ENCODE peak calls at places on chromosomes 6 and 20, in six cellular contexts. T is C1 segment of cervical spinal cord; A is PC-3; F is naive thymus-derived CD4-positive, alpha-beta T cell; G is small intestine; Q is GM03348. U is an unnamed sample.
A peak's percentile ranks its signal among the peaks of the same experiment; 100 is the strongest.

GRCh38 chr20:25563876-25564275 is 21.5 kb downstream of the NINL start:
- DNase-seq in A (no peak), G (no peak), T (no peak), Q (no peak), F (no peak), U (no peak)

GRCh38 chr6:16129623-16130243 is 847 bp downstream of the MYLIP start:
- DNase-seq in F (no peak), A (peak; percentile 26), G (peak; percentile 38), Q (no peak), T (no peak), U (no peak)

GRCh38 chr20:5002077-5002413 is 735 bp upstream of the SLC23A2 start:
- DNase-seq in A (no peak), F (no peak), G (no peak), T (no peak), Q (no peak), U (no peak)

GRCh38 chr20:11755071-11755881 is 162.4 kb upstream of the BTBD3 start:
- DNase-seq in Q (peak; percentile 44), T (no peak), F (no peak), A (peak; percentile 60), G (no peak), U (no peak)

GRCh38 chr20:58898629-58899028 is 46.1 kb downstream of the GNAS start:
- DNase-seq in T (no peak), F (no peak), A (no peak), Q (no peak), G (no peak), U (no peak)

GRCh38 chr20:49833483-49833882 is 20.9 kb downstream of the SLC9A8 start:
- DNase-seq in A (no peak), F (no peak), G (no peak), Q (no peak), T (no peak), U (no peak)

GRCh38 chr20:16501236-16501635 is 72.0 kb downstream of the KIF16B start:
- DNase-seq in T (no peak), F (no peak), G (no peak), A (no peak), Q (no peak), U (no peak)

GRCh38 chr6:33885121-33886057 is 81.6 kb upstream of the MLN start:
- DNase-seq in F (no peak), T (no peak), A (peak; percentile 76), Q (peak; percentile 79), G (peak; percentile 60), U (no peak)

GRCh38 chr6:159084493-159085091 is 39.8 kb upstream of the TAGAP start:
- DNase-seq in Q (peak; percentile 80), T (no peak), F (no peak), G (no peak), A (no peak), U (no peak)

GRCh38 chr6:154341876-154342275 is 14.7 kb downstream of the IPCEF1 start:
- DNase-seq in T (no peak), F (no peak), G (no peak), A (no peak), Q (no peak), U (no peak)

GRCh38 chr6:34237316-34237721 is 646 bp downstream of the HMGA1 start:
- DNase-seq in A (peak; percentile 31), F (peak; percentile 59), G (no peak), Q (peak; percentile 72), T (no peak), U (no peak)

GRCh38 chr20:31523361-31524283 is 9.4 kb downstream of the HM13 start:
- DNase-seq in A (no peak), Q (no peak), G (no peak), F (no peak), T (no peak), U (no peak)

GRCh38 chr6:149862901-149863595 is 1.1 kb downstream of the LRP11 start:
- DNase-seq in T (no peak), Q (peak; percentile 83), G (peak; percentile 52), F (peak; percentile 38), A (peak; percentile 87), U (no peak)

GRCh38 chr6:83592770-83593394 is 80.5 kb downstream of the PRSS35 start:
- DNase-seq in F (no peak), G (peak; percentile 36), Q (no peak), A (peak; percentile 38), T (no peak), U (no peak)

GRCh38 chr20:31863296-31864085 is 6.8 kb downstream of the DUSP15 start:
- DNase-seq in F (no peak), Q (no peak), T (no peak), G (no peak), A (no peak), U (no peak)

GRCh38 chr20:7742479-7742878 is 197.8 kb downstream of the HAO1 start:
- DNase-seq in A (peak; percentile 78), G (no peak), T (no peak), Q (no peak), F (no peak), U (no peak)

GRCh38 chr6:28589234-28589951 is 63.7 kb downstream of the GPX5 start:
- DNase-seq in F (peak; percentile 28), A (peak; percentile 23), G (peak; percentile 23), Q (peak; percentile 44), T (no peak), U (no peak)

GRCh38 chr6:151806757-151807512 is 547 bp upstream of the ESR1 start:
- DNase-seq in A (no peak), Q (no peak), G (no peak), F (no peak), T (no peak), U (no peak)

GRCh38 chr20:17626217-17627007 is 55.6 kb downstream of the RRBP1 start:
- DNase-seq in G (peak; percentile 31), T (no peak), Q (no peak), A (no peak), F (no peak), U (no peak)

U was measured in omental fat pad.